ENCODE peak calls at places on chromosome 22, in eight cellular contexts. V is lung, A is progenitor cell of endocrine pancreas, W is NB4, S is AG04450, R is H9, X is cardiac fibroblast, T is colonic mucosa. D is an unnamed sample.

GRCh38 chr22:38531251-38531956 is 25.3 kb upstream of the DDX17 start:
- DNase-seq in V (no peak), A (no peak), W (peak; percentile 81), S (no peak), R (no peak), X (peak; percentile 11), T (no peak), D (no peak)

GRCh38 chr22:28999510-29000224 is 62.0 kb downstream of the C22orf31 start:
- DNase-seq in V (no peak), A (no peak), W (no peak), S (no peak), R (no peak), X (peak; percentile 29), T (peak; percentile 31), D (no peak)

GRCh38 chr22:27223317-27224177 is 566.2 kb downstream of the MIAT start:
- DNase-seq in V (no peak), A (no peak), W (no peak), S (peak; percentile 37), R (no peak), X (peak; percentile 96), T (no peak), D (no peak)

GRCh38 chr22:26709617-26710390 is 52.4 kb downstream of the MIAT start:
- DNase-seq in V (no peak), A (no peak), W (no peak), S (peak; percentile 30), R (no peak), X (peak; percentile 80), T (no peak), D (no peak)

GRCh38 chr22:29310065-29310862 is 3.8 kb downstream of the GAS2L1 start:
- DNase-seq in V (no peak), A (no peak), W (no peak), S (no peak), R (no peak), X (no peak), T (no peak), D (no peak)

GRCh38 chr22:33350391-33350955 is 292.3 kb upstream of the SYN3 start:
- DNase-seq in V (no peak), A (no peak), W (no peak), S (no peak), R (no peak), X (no peak), T (no peak), D (no peak)

GRCh38 chr22:32309585-32310251 is 47.9 kb upstream of the RFPL3 start:
- DNase-seq in V (no peak), A (no peak), W (no peak), S (no peak), R (no peak), X (no peak), T (no peak), D (no peak)

GRCh38 chr22:26430600-26430999 is 1.5 kb downstream of the ASPHD2 start:
- DNase-seq in V (no peak), A (no peak), W (no peak), S (no peak), R (no peak), X (no peak), T (no peak), D (no peak)

GRCh38 chr22:50481440-50482106 is at the start of gene ADM2:
- DNase-seq in V (no peak), A (peak; percentile 44), W (peak; percentile 40), S (no peak), R (peak; percentile 79), X (no peak), T (peak; percentile 67), D (peak; percentile 31)

GRCh38 chr22:28884754-28885375 is 1.5 kb downstream of the ZNRF3 start:
- DNase-seq in V (no peak), A (no peak), W (no peak), S (no peak), R (no peak), X (no peak), T (peak; percentile 41), D (no peak)

GRCh38 chr22:24894998-24895397 is 51.5 kb downstream of the LHFPL7 start:
- DNase-seq in V (peak; percentile 70), A (no peak), W (peak; percentile 32), S (no peak), R (no peak), X (peak; percentile 90), T (peak; percentile 88), D (peak; percentile 7)

GRCh38 chr22:49815641-49816071 is 12.0 kb downstream of the BRD1 start:
- DNase-seq in V (no peak), A (no peak), W (no peak), S (no peak), R (no peak), X (no peak), T (no peak), D (no peak)

GRCh38 chr22:41561788-41562187 is 978 bp downstream of the CSDC2 start:
- DNase-seq in V (no peak), A (no peak), W (no peak), S (no peak), R (no peak), X (no peak), T (no peak), D (no peak)

GRCh38 chr22:31122532-31123291 is at the start of gene INPP5J:
- DNase-seq in V (peak; percentile 58), A (peak; percentile 42), W (no peak), S (no peak), R (peak; percentile 54), X (peak; percentile 46), T (peak; percentile 84), D (no peak)

GRCh38 chr22:29106839-29107238 is 34.0 kb downstream of the KREMEN1 start:
- DNase-seq in V (no peak), A (no peak), W (no peak), S (no peak), R (no peak), X (no peak), T (no peak), D (no peak)

GRCh38 chr22:30380011-30380410 is 7.2 kb downstream of the RNF215 start:
- DNase-seq in V (no peak), A (no peak), W (no peak), S (no peak), R (no peak), X (no peak), T (no peak), D (no peak)

GRCh38 chr22:42321908-42322561 is 51.6 kb upstream of the TCF20 start:
- DNase-seq in V (no peak), A (no peak), W (no peak), S (no peak), R (no peak), X (peak; percentile 37), T (no peak), D (no peak)

GRCh38 chr22:38165929-38166593 is 15.6 kb downstream of the PLA2G6 start:
- DNase-seq in V (no peak), A (no peak), W (no peak), S (no peak), R (no peak), X (no peak), T (no peak), D (no peak)

GRCh38 chr22:50656122-50657070 is 16.2 kb upstream of the SHANK3 start:
- DNase-seq in V (no peak), A (no peak), W (peak; percentile 31), S (no peak), R (no peak), X (peak; percentile 62), T (no peak), D (no peak)

GRCh38 chr22:46738961-46739870 is 1.2 kb upstream of the CERK start:
- DNase-seq in V (peak; percentile 50), A (no peak), W (peak; percentile 38), S (no peak), R (peak; percentile 64), X (peak; percentile 80), T (peak; percentile 89), D (no peak)
- TF ChIP-seq CTCF in V (peak; percentile 35), A (no peak), W (no peak), S (peak; percentile 20), R (no peak), X (peak; percentile 31), T (no peak), D (peak; percentile 16)

GRCh38 chr22:20014526-20015186 is 2.0 kb downstream of the ARVCF start:
- DNase-seq in V (no peak), A (no peak), W (no peak), S (no peak), R (no peak), X (no peak), T (peak; percentile 53), D (no peak)

GRCh38 chr22:20012741-20013331 is 3.8 kb downstream of the ARVCF start:
- DNase-seq in V (no peak), A (no peak), W (no peak), S (no peak), R (no peak), X (no peak), T (no peak), D (no peak)

GRCh38 chr22:20011993-20012740 is 4.5 kb downstream of the ARVCF start:
- DNase-seq in V (no peak), A (no peak), W (no peak), S (no peak), R (no peak), X (no peak), T (no peak), D (no peak)

GRCh38 chr22:20015187-20015625 is 1.4 kb downstream of the ARVCF start:
- DNase-seq in V (no peak), A (no peak), W (no peak), S (no peak), R (no peak), X (no peak), T (no peak), D (no peak)

DNA sequence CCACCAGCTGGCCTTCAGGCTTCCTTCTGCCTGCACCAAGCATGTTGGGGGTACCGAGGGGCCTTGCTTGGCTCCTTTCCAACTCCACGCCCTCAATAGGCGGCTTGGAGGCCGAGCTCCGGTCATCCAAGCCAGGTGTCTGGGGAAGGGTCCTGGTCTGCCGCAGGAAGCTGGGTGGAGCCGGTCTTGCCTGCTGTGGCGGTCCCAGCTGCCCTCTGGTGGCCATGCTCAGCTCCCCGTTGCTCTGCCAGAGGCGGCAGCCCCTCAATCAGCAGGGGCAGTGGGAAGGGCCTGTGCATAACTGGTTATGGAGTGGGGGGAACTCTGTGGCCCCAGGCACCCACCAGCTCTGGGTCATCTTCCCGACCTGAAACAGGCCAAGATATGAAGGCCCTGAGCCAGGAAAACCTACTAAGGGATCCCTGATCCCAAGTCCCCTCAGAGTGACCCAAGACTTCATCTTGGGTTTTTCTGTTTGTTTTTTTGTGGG is 3.2 kb downstream of the ARVCF start:
- DNase-seq in V (peak; percentile 51), A (peak; percentile 78), W (peak; percentile 46), S (no peak), R (peak; percentile 91), X (peak; percentile 56), T (peak; percentile 43), D (no peak)
- TF ChIP-seq CTCF in V (peak; percentile 72), A (peak; percentile 85), W (peak; percentile 53), S (peak; percentile 88), R (peak; percentile 91), X (peak; percentile 91), T (peak; percentile 48), D (peak; percentile 83)

GRCh38 chr22:36856121-36856791 is 4.5 kb upstream of the NCF4 start:
- DNase-seq in V (peak; percentile 92), A (peak; percentile 96), W (peak; percentile 85), S (peak; percentile 68), R (peak; percentile 92), X (peak; percentile 89), T (peak; percentile 92), D (peak; percentile 64)
- TF ChIP-seq CTCF in V (peak; percentile 100), A (peak; percentile 100), W (peak; percentile 99), S (peak; percentile 100), R (peak; percentile 100), X (peak; percentile 100), T (peak; percentile 100), D (no peak)

DNA sequence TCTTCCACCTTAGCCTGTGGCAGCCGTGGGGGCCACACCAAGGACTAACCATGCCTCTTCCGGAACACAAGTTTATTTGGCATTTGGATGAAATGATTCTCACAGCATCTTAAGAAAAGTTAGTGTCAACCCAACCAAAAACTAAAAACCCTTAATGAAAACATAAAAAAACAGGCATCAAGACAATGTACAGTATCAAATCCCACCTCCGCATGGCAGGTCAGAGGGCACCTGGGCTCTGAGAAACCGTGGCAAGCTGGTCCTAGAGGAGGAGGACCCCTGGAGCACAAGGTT is 86.0 kb downstream of the DGCR2 start:
- DNase-seq in V (no peak), A (no peak), W (no peak), S (no peak), R (no peak), X (no peak), T (no peak), D (no peak)
- TF ChIP-seq CTCF in V (no peak), A (peak; percentile 2), W (no peak), S (no peak), R (no peak), X (no peak), T (no peak), D (no peak)

D was measured in AG09319.